ENCODE peak calls at places on chromosomes 1 and 21, in five cellular contexts. L is K562, P is HCT116, M is H1, C is HepG2. A is an unnamed sample.
A peak's percentile ranks its signal among the peaks of the same experiment; 100 is the strongest.

GRCh38 chr1:232718928-232719927 is 86.0 kb upstream of the MAP10 start:
- DNase-seq in P (no peak), L (no peak), M (no peak), C (no peak), A (no peak)

GRCh38 chr1:103547840-103548239 is 22.3 kb downstream of the RNPC3 start:
- DNase-seq in L (no peak), C (no peak), M (no peak), P (no peak), A (no peak)

GRCh38 chr1:72636636-72637035 is 354.3 kb upstream of the NEGR1 start:
- DNase-seq in L (no peak), P (no peak), C (no peak), M (no peak), A (no peak)

GRCh38 chr1:1080951-1081310 is 6.8 kb upstream of the RNF223 start:
- DNase-seq in P (no peak), L (no peak), C (no peak), M (peak; percentile 54), A (no peak)

GRCh38 chr1:24913616-24914225 is 16.4 kb downstream of the RUNX3 start:
- DNase-seq in P (no peak), C (no peak), M (no peak), L (no peak), A (no peak)

GRCh38 chr1:41560496-41560895 is 76.0 kb upstream of the EDN2 start:
- DNase-seq in M (no peak), C (no peak), L (no peak), P (no peak), A (no peak)

GRCh38 chr1:117780981-117781475 is 148.4 kb downstream of the GDAP2 start:
- DNase-seq in P (no peak), M (no peak), C (no peak), L (no peak), A (no peak)

GRCh38 chr1:235999259-235999925 is 65.5 kb downstream of the NID1 start:
- DNase-seq in M (no peak), C (no peak), P (peak; percentile 31), L (peak; percentile 19), A (peak; percentile 96)

DNA sequence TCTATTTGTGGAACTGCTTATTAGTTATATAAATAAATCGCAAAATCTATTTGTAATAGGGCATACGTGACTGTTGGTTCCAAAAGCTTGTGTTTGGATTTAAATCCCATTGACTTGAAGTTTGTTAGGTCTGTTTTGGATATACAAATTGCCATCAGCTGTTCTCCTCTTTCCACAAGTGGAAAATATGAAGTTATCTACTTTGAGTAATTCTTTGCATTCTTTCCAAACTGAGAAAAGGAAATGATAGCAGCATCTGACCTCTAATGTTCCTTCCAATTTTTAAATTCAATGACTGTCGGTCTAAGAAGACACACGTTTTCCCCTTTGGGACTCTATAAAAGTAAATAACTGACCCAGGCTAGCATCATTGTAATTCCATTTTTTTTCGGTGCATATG is 165.7 kb upstream of the SGIP1 start:
- DNase-seq in C (no peak), L (no peak), P (no peak), M (no peak), A (no peak)
- H3K27ac ChIP-seq in C (no peak overlapping the region), L (no peak overlapping the region), P (no peak overlapping the region), M (no peak overlapping the region), A (no peak overlapping the region)

DNA sequence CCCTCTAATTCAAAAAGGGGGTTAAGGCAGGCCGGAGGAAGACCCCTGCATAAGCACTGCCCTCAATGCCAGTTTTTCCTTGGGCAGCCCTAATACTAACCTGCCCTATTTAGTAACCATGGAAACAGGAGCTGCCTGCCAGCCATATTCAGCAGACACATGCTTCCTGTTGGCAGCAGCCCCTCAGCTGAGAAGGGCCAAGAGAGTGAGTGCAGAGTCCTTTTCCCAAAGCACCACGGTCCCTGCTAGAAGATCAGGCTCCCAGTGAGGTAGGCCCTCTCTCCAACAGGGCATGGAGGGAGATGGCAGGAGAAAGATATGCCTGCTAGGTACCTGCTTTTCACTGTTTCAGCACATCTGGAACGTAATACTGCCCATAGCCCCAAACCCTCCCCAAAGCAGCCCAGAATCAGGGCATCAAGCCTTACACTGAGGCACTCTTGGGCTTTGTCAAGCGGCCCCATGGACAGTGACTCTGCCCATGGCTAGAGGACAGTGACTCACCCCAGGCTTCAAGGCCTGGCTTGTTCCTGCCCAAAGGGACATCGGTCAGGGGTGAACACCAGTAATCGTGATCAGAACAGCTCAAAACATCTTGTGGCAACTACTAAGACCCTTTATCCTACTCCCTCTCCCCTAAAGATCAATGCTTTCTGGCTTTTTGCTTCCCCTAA is 64.5 kb downstream of the BCAR3 start:
- DNase-seq in M (no peak), P (no peak), C (peak; percentile 46), L (no peak), A (no peak)
- H3K79me2 ChIP-seq in M (no peaks in the 10 kb centered on the region), P (peaks cover 98% of the 10 kb centered on the region), C (peaks cover 7% of the 10 kb centered on the region), L (no peaks in the 10 kb centered on the region), A (no peaks in the 10 kb centered on the region)

GRCh38 chr1:53503433-53503925 is 44.3 kb downstream of the DMRTB1 start:
- DNase-seq in M (no peak), C (no peak), L (no peak), P (no peak), A (no peak)

GRCh38 chr1:53505401-53505800 is 46.2 kb downstream of the DMRTB1 start:
- DNase-seq in M (no peak), C (no peak), L (no peak), P (no peak), A (no peak)

GRCh38 chr1:53505891-53506290 is 46.7 kb downstream of the DMRTB1 start:
- DNase-seq in C (no peak), P (no peak), L (no peak), M (no peak), A (no peak)

GRCh38 chr1:53506355-53507050 is 47.3 kb downstream of the DMRTB1 start:
- DNase-seq in M (no peak), C (no peak), P (no peak), L (no peak), A (no peak)

DNA sequence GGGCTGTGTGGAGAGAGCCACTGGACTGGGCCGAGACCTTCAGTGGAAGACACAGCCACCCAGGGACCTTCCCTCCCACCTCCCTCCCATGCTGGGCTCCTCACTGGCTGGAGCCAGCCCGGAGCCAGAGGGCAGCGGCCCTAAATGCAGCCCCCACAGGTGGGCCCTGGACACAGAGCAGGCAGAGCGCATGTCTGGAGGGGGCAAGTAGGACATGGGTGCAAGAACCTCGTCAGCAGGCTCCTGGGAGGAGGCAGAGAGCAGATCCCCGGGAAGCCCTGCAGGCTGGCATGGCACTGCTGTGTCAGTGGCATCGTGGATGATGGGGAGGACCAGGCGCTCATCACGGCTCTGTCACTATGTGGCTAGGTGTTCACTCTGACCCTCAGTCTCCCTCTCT is 45.7 kb downstream of the DMRTB1 start:
- DNase-seq in P (no peak), L (no peak), M (no peak), C (no peak), A (no peak)
- TF ChIP-seq SP1 in P (no peak), L (no peak), M (no peak), C (no peak), A (no peak)

GRCh38 chr1:204227351-204227750 is 13.6 kb upstream of the GOLT1A start:
- DNase-seq in M (no peak), C (no peak), P (no peak), L (peak; percentile 53), A (no peak)

GRCh38 chr1:204227996-204228785 is 14.4 kb upstream of the GOLT1A start:
- DNase-seq in L (no peak), C (no peak), M (no peak), P (no peak), A (no peak)

GRCh38 chr1:204224655-204225054 is 10.9 kb upstream of the GOLT1A start:
- DNase-seq in M (no peak), L (no peak), P (no peak), C (no peak), A (no peak)

GRCh38 chr1:204223129-204223860 is 9.5 kb upstream of the GOLT1A start:
- DNase-seq in M (no peak), C (no peak), P (no peak), L (no peak), A (no peak)

DNA sequence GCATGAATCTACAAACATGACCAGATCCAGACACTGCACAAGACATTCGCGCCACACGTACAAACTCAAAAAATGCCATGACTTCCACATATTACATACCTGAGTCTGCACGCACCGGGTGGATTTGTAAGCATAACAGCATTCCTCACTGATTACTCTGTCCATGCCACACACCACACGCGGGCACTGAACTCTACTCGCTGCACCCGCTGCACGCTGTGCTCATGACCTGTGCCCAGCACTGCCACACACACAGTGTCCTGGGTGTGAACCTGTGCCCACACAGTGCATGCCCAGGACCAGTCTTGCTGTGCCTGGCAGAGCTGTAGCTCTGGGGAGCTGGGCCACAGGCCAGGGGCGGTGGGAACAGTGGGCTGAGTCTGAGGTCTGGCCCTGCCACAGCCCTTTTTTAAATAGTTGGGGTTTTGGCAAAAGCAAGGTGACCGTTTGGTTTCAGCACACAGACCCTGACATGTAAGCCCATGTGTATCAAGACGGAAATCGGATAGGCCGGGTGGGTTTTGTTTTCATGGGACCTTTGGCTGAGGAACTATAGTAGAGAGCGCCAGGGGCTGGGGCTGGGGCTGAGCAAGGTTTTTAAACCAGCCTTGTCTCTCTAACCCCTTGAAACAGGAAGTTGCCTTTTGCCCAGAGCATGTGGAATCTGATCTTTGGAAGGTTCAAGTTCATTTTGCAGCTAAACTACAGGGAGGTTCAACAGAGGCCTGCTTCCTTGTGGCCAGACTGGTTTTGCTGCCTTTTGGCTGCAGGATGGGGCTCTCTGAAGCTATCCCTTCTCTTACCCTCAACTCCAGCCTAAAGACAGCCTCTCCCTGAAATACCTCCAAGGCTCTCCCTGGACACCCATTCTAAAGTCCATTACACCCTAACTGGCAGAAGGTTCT is 12.3 kb upstream of the GOLT1A start:
- DNase-seq in M (no peak), L (no peak), P (no peak), C (peak; percentile 32), A (no peak)
- H3K27ac ChIP-seq in M (no peak overlapping the region), L (no peak overlapping the region), P (no peak overlapping the region), C (peak overlapping the region; percentile 28), A (no peak overlapping the region)

GRCh38 chr21:36325373-36326010 is 5.5 kb downstream of the MORC3 start:
- DNase-seq in P (no peak), C (peak; percentile 42), M (no peak), L (no peak), A (no peak)
- H3K79me2 ChIP-seq in P (peaks cover 100% of the 10 kb centered on the region), C (peaks cover 97% of the 10 kb centered on the region), M (peaks cover 62% of the 10 kb centered on the region), L (peaks cover 100% of the 10 kb centered on the region), A (peaks cover 75% of the 10 kb centered on the region)

DNA sequence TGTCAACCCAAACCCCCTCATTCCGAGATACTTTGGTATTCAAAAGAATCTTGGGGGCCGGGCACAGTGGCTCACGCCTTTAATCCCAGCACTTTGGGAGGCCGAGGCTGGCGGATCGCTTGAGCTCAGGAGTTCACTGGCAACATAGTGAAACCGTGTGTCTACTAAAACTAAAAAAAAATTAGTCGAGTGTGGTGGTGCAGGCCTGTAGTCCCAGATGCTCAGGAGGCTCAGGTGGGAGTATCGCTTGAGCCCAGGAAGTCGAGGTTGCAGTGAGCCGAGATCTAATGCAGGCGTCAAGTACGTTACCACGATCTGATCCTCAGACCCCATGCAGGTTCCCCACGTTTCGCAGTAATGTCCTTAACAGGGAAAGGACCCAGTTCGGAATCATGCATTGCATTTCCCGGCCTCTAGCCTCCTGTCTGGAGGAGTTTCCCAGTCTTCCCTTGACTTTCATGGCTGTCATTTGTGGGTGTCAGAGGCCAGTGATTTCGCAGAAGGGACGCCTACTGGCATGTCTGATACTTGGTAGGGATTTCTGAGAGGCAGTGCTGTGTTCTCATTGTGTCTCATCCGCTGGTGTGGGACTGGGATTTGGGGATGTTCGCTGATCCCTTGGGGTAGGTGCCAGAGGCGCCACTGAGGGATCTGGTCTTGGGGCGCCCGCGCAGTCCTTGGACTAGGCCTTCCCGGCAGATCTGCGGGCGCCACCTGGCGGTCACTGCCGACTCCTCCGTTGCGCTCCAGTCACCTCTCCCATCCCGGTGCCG is 39.3 kb upstream of the HMGN1 start:
- DNase-seq in L (peak; percentile 94), C (peak; percentile 67), M (peak; percentile 99), P (peak; percentile 64), A (no peak)
- TF ChIP-seq SP1 in L (peak; percentile 87), C (no peak), M (no peak), P (no peak), A (no peak)